ENCODE peak calls at places on chromosomes 6 and 20, in five cellular contexts. I is activated CD4-positive, alpha-beta T cell treated with anti-CD3 and anti-CD28 coated beads for 1 hour; G is lower lobe of right lung; L is HS-5; T is activated T-helper 1 cell treated with anti-CD3 and anti-CD28 coated beads, Interleukin-12 subunit alpha, Interleukin-12 subunit beta, Interleukin-2, Interleukin-4 antibody, amounts not matched to agents 30 ng/mL and 10 ng/mL and 1 ng/mL, durations not matched to agents 14 hours and 24 hours and 36 hours. P is an unnamed sample.

GRCh38 chr20:44247131-44247571 is at the start of gene GDAP1L1:
- DNase-seq in T (no peak), L (no peak), G (no peak), I (no peak), P (no peak)

GRCh38 chr6:43570876-43571441 is 4.9 kb downstream of the XPO5 start:
- DNase-seq in I (no peak), G (no peak), T (peak; percentile 14), L (no peak), P (no peak)

GRCh38 chr20:62766716-62767115 is 29.6 kb upstream of the MRGBP start:
- DNase-seq in T (no peak), L (no peak), I (no peak), G (peak; percentile 43), P (no peak)

GRCh38 chr6:154070657-154071056 is 31.6 kb downstream of the OPRM1 start:
- DNase-seq in I (no peak), T (no peak), G (no peak), L (no peak), P (no peak)

GRCh38 chr20:63330940-63331339 is 30.2 kb downstream of the CHRNA4 start:
- DNase-seq in T (no peak), I (no peak), L (no peak), G (no peak), P (no peak)

GRCh38 chr6:100176321-100176950 is 182.4 kb upstream of the MCHR2 start:
- DNase-seq in I (no peak), L (peak; percentile 28), T (no peak), G (no peak), P (no peak)

GRCh38 chr6:155527443-155527842 is 71.8 kb upstream of the NOX3 start:
- DNase-seq in T (no peak), I (no peak), G (no peak), L (no peak), P (no peak)

GRCh38 chr6:25442898-25443297 is 163.7 kb downstream of the CARMIL1 start:
- DNase-seq in G (no peak), I (no peak), T (no peak), L (no peak), P (no peak)

GRCh38 chr20:46801003-46801702 is 91.7 kb downstream of the SLC2A10 start:
- DNase-seq in G (no peak), I (no peak), L (no peak), T (no peak), P (no peak)

GRCh38 chr6:111358454-111358853 is 124.6 kb downstream of the REV3L start:
- DNase-seq in I (no peak), G (no peak), L (no peak), T (no peak), P (no peak)

GRCh38 chr20:9112541-9113515 is 43.9 kb downstream of the PLCB4 start:
- DNase-seq in G (no peak), I (no peak), L (peak; percentile 20), T (no peak), P (no peak)

GRCh38 chr20:49210101-49210749 is 9.0 kb upstream of the DDX27 start:
- DNase-seq in I (no peak), L (no peak), T (no peak), G (no peak), P (no peak)

GRCh38 chr6:15691250-15691869 is 28.5 kb upstream of the DTNBP1 start:
- DNase-seq in T (peak; percentile 76), I (peak; percentile 65), G (peak; percentile 86), L (peak; percentile 58), P (peak; percentile 77)

GRCh38 chr20:31675828-31676533 is 38.3 kb downstream of the COX4I2 start:
- DNase-seq in T (peak; percentile 71), L (peak; percentile 42), G (no peak), I (peak; percentile 26), P (peak; percentile 65)

GRCh38 chr6:110490110-110490509 is 13.7 kb upstream of the SLC22A16 start:
- DNase-seq in T (no peak), G (no peak), L (no peak), I (no peak), P (no peak)

GRCh38 chr20:39986231-39986904 is 702.7 kb downstream of the MAFB start:
- DNase-seq in L (no peak), I (no peak), T (no peak), G (peak; percentile 56), P (no peak)

GRCh38 chr6:35055906-35056305 is 85.2 kb downstream of the TCP11 start:
- DNase-seq in T (no peak), L (no peak), I (no peak), G (no peak), P (no peak)

GRCh38 chr6:109202409-109203264 is 107.3 kb downstream of the CEP57L1 start:
- DNase-seq in L (no peak), I (no peak), T (no peak), G (no peak), P (no peak)

GRCh38 chr20:21707999-21708737 is 2.7 kb downstream of the PAX1 start:
- DNase-seq in T (no peak), I (no peak), G (no peak), L (no peak), P (no peak)

GRCh38 chr20:6696001-6696400 is 71.5 kb upstream of the BMP2 start:
- DNase-seq in G (no peak), L (no peak), I (no peak), T (no peak), P (no peak)

GRCh38 chr6:124682751-124683150 is 279.5 kb upstream of the RNF217 start:
- DNase-seq in T (no peak), L (no peak), I (no peak), G (no peak), P (no peak)

GRCh38 chr6:156189714-156190113 is 587.5 kb upstream of the ARID1B start:
- DNase-seq in T (no peak), G (no peak), L (no peak), I (no peak), P (no peak)

GRCh38 chr20:31712564-31713311 is 9.9 kb downstream of the BCL2L1 start:
- DNase-seq in I (no peak), G (peak; percentile 84), T (no peak), L (peak; percentile 90), P (no peak)

GRCh38 chr6:75317503-75318206 is 33.1 kb upstream of the TMEM30A start:
- DNase-seq in T (no peak), I (no peak), G (no peak), L (peak; percentile 24), P (no peak)

GRCh38 chr6:100663219-100663863 is 198.6 kb upstream of the SIM1 start:
- DNase-seq in L (peak; percentile 50), T (no peak), I (no peak), G (no peak), P (no peak)

GRCh38 chr20:9408422-9409300 is 105.7 kb upstream of the LAMP5 start:
- DNase-seq in G (no peak), I (no peak), T (no peak), L (peak; percentile 52), P (no peak)

GRCh38 chr20:45218133-45218532 is 3.0 kb upstream of the SEMG2 start:
- DNase-seq in L (no peak), G (no peak), T (no peak), I (no peak), P (no peak)

GRCh38 chr6:140537834-140538680 is 1163.6 kb upstream of the CITED2 start:
- DNase-seq in T (no peak), I (no peak), L (peak; percentile 93), G (no peak), P (no peak)

GRCh38 chr20:36468149-36469000 is 72.9 kb upstream of the MYL9 start:
- DNase-seq in T (no peak), G (no peak), L (no peak), I (no peak), P (no peak)

GRCh38 chr6:14865609-14866100 is 380.2 kb upstream of the JARID2 start:
- DNase-seq in I (no peak), L (no peak), T (no peak), G (no peak), P (no peak)

GRCh38 chr6:62283828-62284411 is 2.1 kb downstream of the KHDRBS2 start:
- DNase-seq in L (no peak), G (no peak), I (no peak), T (no peak), P (no peak)

GRCh38 chr6:110609101-110609500 is 132.7 kb upstream of the SLC22A16 start:
- DNase-seq in I (no peak), G (no peak), T (no peak), L (no peak), P (no peak)

GRCh38 chr6:149329529-149329928 is 12.0 kb downstream of the TAB2 start:
- DNase-seq in I (no peak), G (no peak), L (no peak), T (no peak), P (no peak)

GRCh38 chr6:106787327-106788196 is 158.2 kb downstream of the QRSL1 start:
- DNase-seq in I (no peak), L (no peak), G (no peak), T (no peak), P (no peak)

GRCh38 chr6:159790947-159791598 is 806 bp downstream of the MRPL18 start:
- DNase-seq in L (no peak), I (no peak), T (no peak), G (no peak), P (peak; percentile 10)

P was measured in CD4-positive, alpha-beta memory T cell.